ENCODE peak calls at places on chromosomes 6 and 20, in seven cellular contexts. O, I, V, H, Y, X and F are unnamed samples.

GRCh38 chr6:120077489-120077888 is 727.9 kb upstream of the MAN1A1 start:
- DNase-seq in O (peak), I (no peak), V (peak), H (peak), Y (no peak), X (peak), F (peak)

GRCh38 chr6:89297695-89298351 is 17.3 kb downstream of the GABRR2 start:
- DNase-seq in O (no peak), I (no peak), V (no peak), H (peak), Y (peak), X (peak), F (peak)

GRCh38 chr20:52083627-52084232 is 107.8 kb downstream of the ZFP64 start:
- DNase-seq in O (peak), I (peak), V (peak), H (peak), Y (peak), X (peak), F (peak)

GRCh38 chr6:8825726-8826125 is 390.4 kb upstream of the SLC35B3 start:
- DNase-seq in O (no peak), I (no peak), V (no peak), H (no peak), Y (no peak), X (no peak), F (no peak)

GRCh38 chr6:136811261-136811660 is 11.1 kb upstream of the PEX7 start:
- DNase-seq in O (no peak), I (no peak), V (no peak), H (no peak), Y (no peak), X (peak), F (no peak)

GRCh38 chr6:161242113-161242512 is 31.7 kb downstream of the AGPAT4 start:
- DNase-seq in O (no peak), I (no peak), V (no peak), H (no peak), Y (no peak), X (no peak), F (no peak)

GRCh38 chr6:97697450-97697849 is 414.4 kb upstream of the MMS22L start:
- DNase-seq in O (no peak), I (no peak), V (no peak), H (no peak), Y (no peak), X (peak), F (no peak)

GRCh38 chr6:135088818-135089809 is 34.5 kb upstream of the HBS1L start:
- DNase-seq in O (no peak), I (no peak), V (no peak), H (peak), Y (peak), X (peak), F (peak)

GRCh38 chr20:53287357-53288042 is 306.1 kb downstream of the ZNF217 start:
- DNase-seq in O (no peak), I (no peak), V (no peak), H (no peak), Y (no peak), X (no peak), F (no peak)

GRCh38 chr6:166106076-166106686 is 61.5 kb downstream of the TBXT start:
- DNase-seq in O (peak), I (peak), V (peak), H (peak), Y (peak), X (peak), F (peak)

GRCh38 chr6:30840084-30840921 is 44.0 kb upstream of the DDR1 start:
- DNase-seq in O (no peak), I (no peak), V (peak), H (no peak), Y (no peak), X (no peak), F (no peak)

GRCh38 chr6:131807644-131808459 is at the start of gene ENPP1:
- DNase-seq in O (peak), I (peak), V (peak), H (peak), Y (peak), X (peak), F (peak)

GRCh38 chr20:50628326-50628725 is 63.0 kb downstream of the RIPOR3 start:
- DNase-seq in O (no peak), I (no peak), V (no peak), H (no peak), Y (no peak), X (no peak), F (no peak)

GRCh38 chr6:71090216-71090615 is 133.4 kb upstream of the B3GAT2 start:
- DNase-seq in O (no peak), I (no peak), V (no peak), H (no peak), Y (no peak), X (no peak), F (no peak)

GRCh38 chr20:3777726-3778629 is 3.3 kb downstream of the SPEF1 start:
- DNase-seq in O (peak), I (no peak), V (peak), H (peak), Y (peak), X (no peak), F (no peak)

GRCh38 chr6:95923518-95923917 is 92.3 kb upstream of the FUT9 start:
- DNase-seq in O (peak), I (no peak), V (no peak), H (peak), Y (peak), X (no peak), F (peak)

GRCh38 chr20:41017448-41018042 is 11.1 kb upstream of the TOP1 start:
- DNase-seq in O (no peak), I (no peak), V (no peak), H (no peak), Y (peak), X (no peak), F (no peak)

GRCh38 chr6:116028233-116028632 is 32.5 kb downstream of the FRK start:
- DNase-seq in O (no peak), I (no peak), V (no peak), H (no peak), Y (no peak), X (no peak), F (no peak)

GRCh38 chr20:53748176-53748575 is 154.5 kb upstream of the ZNF217 start:
- DNase-seq in O (no peak), I (no peak), V (peak), H (no peak), Y (peak), X (no peak), F (peak)

GRCh38 chr6:76702187-76702586 is 629.7 kb upstream of the IMPG1 start:
- DNase-seq in O (no peak), I (no peak), V (no peak), H (peak), Y (no peak), X (no peak), F (no peak)

GRCh38 chr6:148962854-148963515 is 216.2 kb downstream of the UST start:
- DNase-seq in O (no peak), I (no peak), V (no peak), H (no peak), Y (no peak), X (no peak), F (no peak)

GRCh38 chr20:32535316-32535952 is 49.7 kb downstream of the NOL4L start:
- DNase-seq in O (no peak), I (no peak), V (no peak), H (no peak), Y (no peak), X (no peak), F (no peak)

GRCh38 chr20:14963262-14963663 is 625.9 kb upstream of the FLRT3 start:
- DNase-seq in O (no peak), I (no peak), V (no peak), H (peak), Y (peak), X (peak), F (peak)

GRCh38 chr6:170296746-170297576 is 6.1 kb upstream of the DLL1 start:
- DNase-seq in O (no peak), I (no peak), V (no peak), H (no peak), Y (no peak), X (no peak), F (no peak)

GRCh38 chr20:7094438-7094997 is 327.0 kb downstream of the BMP2 start:
- DNase-seq in O (peak), I (no peak), V (peak), H (peak), Y (peak), X (peak), F (peak)
- TF ChIP-seq CTCF in O (peak), I (no peak), V (peak), H (peak), Y (peak), X (peak), F (peak)

GRCh38 chr6:138531387-138531786 is 32.1 kb upstream of the NHSL1 start:
- DNase-seq in O (no peak), I (no peak), V (no peak), H (no peak), Y (no peak), X (no peak), F (no peak)

GRCh38 chr6:138528137-138528536 is 28.8 kb upstream of the NHSL1 start:
- DNase-seq in O (no peak), I (no peak), V (no peak), H (no peak), Y (no peak), X (no peak), F (no peak)

GRCh38 chr6:138528986-138529385 is 29.7 kb upstream of the NHSL1 start:
- DNase-seq in O (no peak), I (no peak), V (no peak), H (no peak), Y (no peak), X (no peak), F (no peak)

GRCh38 chr6:138527376-138528092 is 28.2 kb upstream of the NHSL1 start:
- DNase-seq in O (no peak), I (no peak), V (no peak), H (no peak), Y (no peak), X (peak), F (no peak)

GRCh38 chr6:138529510-138529909 is 30.2 kb upstream of the NHSL1 start:
- DNase-seq in O (no peak), I (no peak), V (no peak), H (no peak), Y (no peak), X (no peak), F (no peak)
- TF ChIP-seq CTCF in O (no peak), I (no peak), V (no peak), H (no peak), Y (no peak), X (no peak), F (no peak)

GRCh38 chr6:112010328-112010727 is 43.6 kb upstream of the CCN6 start:
- DNase-seq in O (no peak), I (no peak), V (no peak), H (no peak), Y (no peak), X (no peak), F (peak)
- TF ChIP-seq CTCF in O (no peak), I (no peak), V (no peak), H (no peak), Y (no peak), X (no peak), F (no peak)

GRCh38 chr6:51398064-51398740 is 579.5 kb downstream of the TFAP2B start:
- DNase-seq in O (no peak), I (no peak), V (no peak), H (no peak), Y (no peak), X (peak), F (peak)

GRCh38 chr6:51394061-51394460 is 575.4 kb downstream of the TFAP2B start:
- DNase-seq in O (no peak), I (no peak), V (no peak), H (no peak), Y (no peak), X (no peak), F (no peak)

GRCh38 chr6:51396583-51396982 is 577.9 kb downstream of the TFAP2B start:
- DNase-seq in O (no peak), I (no peak), V (no peak), H (no peak), Y (no peak), X (no peak), F (no peak)

GRCh38 chr6:51398793-51399192 is 580.1 kb downstream of the TFAP2B start:
- DNase-seq in O (no peak), I (no peak), V (no peak), H (no peak), Y (no peak), X (no peak), F (no peak)
- TF ChIP-seq CTCF in O (no peak), I (no peak), V (no peak), H (no peak), Y (no peak), X (no peak), F (no peak)